ENCODE peak calls at places on chromosomes 3 and 15, in five cellular contexts. E is endodermal cell, J is GM23248, Z is thoracic aorta, U is psoas muscle. P is an unnamed sample.
A peak's percentile ranks its signal among the peaks of the same experiment; 100 is the strongest.

GRCh38 chr3:51974277-51974962 is 444 bp upstream of the ABHD14A start:
- DNase-seq in E (no peak), J (peak; percentile 58), Z (no peak), U (peak; percentile 70), P (peak; percentile 74)

GRCh38 chr3:53842436-53843194 is 3.6 kb downstream of the CHDH start:
- DNase-seq in E (peak; percentile 80), J (peak; percentile 57), Z (no peak), U (no peak), P (no peak)

GRCh38 chr3:17775073-17775472 is 32.6 kb upstream of the TBC1D5 start:
- DNase-seq in E (no peak), J (no peak), Z (no peak), U (no peak), P (no peak)

GRCh38 chr3:193782280-193782654 is 189.3 kb downstream of the OPA1 start:
- DNase-seq in E (peak; percentile 90), J (no peak), Z (no peak), U (no peak), P (peak; percentile 69)

GRCh38 chr3:128971421-128971820 is 22.5 kb downstream of the CFAP92 start:
- DNase-seq in E (no peak), J (peak; percentile 76), Z (no peak), U (no peak), P (no peak)

GRCh38 chr15:64842986-64843561 is 1.4 kb downstream of the PLEKHO2 start:
- DNase-seq in E (peak; percentile 67), J (peak; percentile 81), Z (no peak), U (peak; percentile 81), P (peak; percentile 80)

GRCh38 chr3:57840445-57840844 is 84.3 kb downstream of the SLMAP start:
- DNase-seq in E (no peak), J (no peak), Z (no peak), U (no peak), P (no peak)

GRCh38 chr3:160667452-160667851 is 9.5 kb upstream of the ARL14 start:
- DNase-seq in E (no peak), J (peak; percentile 55), Z (no peak), U (no peak), P (no peak)

GRCh38 chr3:133572158-133573053 is 1.1 kb upstream of the CDV3 start:
- DNase-seq in E (no peak), J (peak; percentile 50), Z (no peak), U (no peak), P (no peak)

GRCh38 chr3:150216041-150216811 is 191.9 kb upstream of the TSC22D2 start:
- DNase-seq in E (no peak), J (peak; percentile 50), Z (peak; percentile 35), U (peak; percentile 71), P (no peak)

GRCh38 chr15:60905587-60905986 is 323.5 kb downstream of the RORA start:
- DNase-seq in E (peak; percentile 73), J (no peak), Z (no peak), U (no peak), P (no peak)

GRCh38 chr3:172546105-172546504 is 22.9 kb upstream of the TNFSF10 start:
- DNase-seq in E (no peak), J (no peak), Z (no peak), U (no peak), P (no peak)

GRCh38 chr3:72891053-72891855 is 3.4 kb downstream of the GXYLT2 start:
- DNase-seq in E (no peak), J (peak; percentile 93), Z (no peak), U (no peak), P (no peak)

GRCh38 chr15:60328852-60329443 is 68.8 kb downstream of the ANXA2 start:
- DNase-seq in E (peak; percentile 66), J (peak; percentile 63), Z (no peak), U (no peak), P (no peak)

GRCh38 chr3:194537732-194538247 is 51.0 kb upstream of the ATP13A3 start:
- DNase-seq in E (no peak), J (peak; percentile 53), Z (no peak), U (no peak), P (no peak)

GRCh38 chr3:170355738-170356595 is 1.5 kb upstream of the SKIL start:
- DNase-seq in E (peak; percentile 72), J (peak; percentile 72), Z (no peak), U (no peak), P (peak; percentile 71)

GRCh38 chr3:185537369-185537970 is 14.9 kb downstream of the LIPH start:
- DNase-seq in E (no peak), J (peak; percentile 80), Z (peak; percentile 4), U (peak; percentile 58), P (no peak)

GRCh38 chr3:129261850-129262249 is 12.4 kb downstream of the COPG1 start:
- DNase-seq in E (no peak), J (no peak), Z (no peak), U (no peak), P (no peak)

GRCh38 chr15:81710328-81710727 is 335.5 kb downstream of the MEX3B start:
- DNase-seq in E (no peak), J (no peak), Z (no peak), U (no peak), P (no peak)

GRCh38 chr3:66224220-66224619 is 3.4 kb downstream of the SLC25A26 start:
- DNase-seq in E (no peak), J (no peak), Z (no peak), U (no peak), P (no peak)

GRCh38 chr15:39393575-39394335 is 187.1 kb upstream of the THBS1 start:
- DNase-seq in E (no peak), J (no peak), Z (no peak), U (no peak), P (no peak)

GRCh38 chr3:71759401-71759800 is 5.7 kb downstream of the GPR27 start:
- DNase-seq in E (no peak), J (no peak), Z (no peak), U (no peak), P (no peak)

GRCh38 chr3:183375787-183376186 is 52.6 kb downstream of the MCF2L2 start:
- DNase-seq in E (no peak), J (no peak), Z (no peak), U (no peak), P (no peak)

GRCh38 chr3:9066775-9067174 is 103.5 kb upstream of the RAD18 start:
- DNase-seq in E (no peak), J (no peak), Z (no peak), U (no peak), P (no peak)

GRCh38 chr3:78804251-78805037 is 963.4 kb downstream of the ROBO1 start:
- DNase-seq in E (no peak), J (peak; percentile 63), Z (no peak), U (no peak), P (no peak)

GRCh38 chr15:63401714-63402497 is 20.3 kb upstream of the CA12 start:
- DNase-seq in E (no peak), J (no peak), Z (no peak), U (no peak), P (no peak)

GRCh38 chr3:172648736-172649135 is 62.1 kb downstream of the NCEH1 start:
- DNase-seq in E (no peak), J (peak; percentile 60), Z (no peak), U (no peak), P (no peak)

GRCh38 chr3:50585919-50586762 is 16.8 kb downstream of the HEMK1 start:
- DNase-seq in E (no peak), J (no peak), Z (no peak), U (peak; percentile 40), P (no peak)

GRCh38 chr3:76324101-76324500 is 538.8 kb upstream of the ZNF717 start:
- DNase-seq in E (no peak), J (no peak), Z (no peak), U (no peak), P (no peak)

GRCh38 chr15:32952901-32953889 is 235.4 kb downstream of the GREM1 start:
- DNase-seq in E (peak; percentile 49), J (no peak), Z (no peak), U (no peak), P (no peak)

GRCh38 chr15:38088971-38089370 is 154.5 kb downstream of the TMCO5A start:
- DNase-seq in E (no peak), J (peak; percentile 12), Z (no peak), U (no peak), P (no peak)
- H3K4me1 ChIP-seq in E (no peaks in the 10 kb centered on the region), J (peaks cover 36% of the 10 kb centered on the region), Z (peaks cover 7% of the 10 kb centered on the region), U (no peaks in the 10 kb centered on the region), P (peaks cover 9% of the 10 kb centered on the region)

GRCh38 chr3:45966371-45966780 is 23.1 kb downstream of the CXCR6 start:
- DNase-seq in E (no peak), J (no peak), Z (no peak), U (peak; percentile 65), P (no peak)
- H3K27ac ChIP-seq in E (no peak overlapping the region), J (no peak overlapping the region), Z (peak overlapping the region; percentile 14), U (peak overlapping the region; percentile 99), P (peak overlapping the region; percentile 27)

DNA sequence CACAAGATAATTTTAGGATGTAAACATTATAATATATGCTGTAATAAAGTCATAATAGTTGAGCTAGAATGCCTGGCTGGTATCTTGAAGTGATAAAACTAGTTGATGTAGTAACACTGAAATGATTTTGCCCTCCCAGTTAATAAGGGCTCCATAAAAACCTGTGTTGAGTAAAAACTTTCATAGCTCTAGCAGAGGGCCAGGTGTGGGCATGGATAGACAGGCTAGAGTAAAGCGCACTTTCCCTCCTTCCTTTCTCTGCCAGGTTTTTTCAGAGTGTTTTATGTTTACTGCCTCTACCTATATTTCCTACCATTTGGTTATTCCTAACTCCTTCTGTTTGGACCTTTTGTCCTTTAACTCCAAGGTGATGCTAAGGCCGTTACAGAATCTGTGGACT is 25.3 kb downstream of the CHD2 start:
- DNase-seq in E (no peak), J (no peak), Z (no peak), U (no peak), P (no peak)
- H3K36me3 ChIP-seq in E (peaks cover 97% of the 10 kb centered on the region), J (peaks cover 61% of the 10 kb centered on the region), Z (peaks cover 45% of the 10 kb centered on the region), U (peaks cover 60% of the 10 kb centered on the region), P (peaks cover 63% of the 10 kb centered on the region)

GRCh38 chr3:15280853-15281532 is 51.4 kb downstream of the SH3BP5 start:
- DNase-seq in E (no peak), J (no peak), Z (no peak), U (no peak), P (no peak)
- H3K4me1 ChIP-seq in E (peaks cover 4% of the 10 kb centered on the region), J (peaks cover 9% of the 10 kb centered on the region), Z (no peaks in the 10 kb centered on the region), U (peaks cover 4% of the 10 kb centered on the region), P (peaks cover 9% of the 10 kb centered on the region)

GRCh38 chr3:119279844-119280243 is 14.3 kb upstream of the ARHGAP31 start:
- DNase-seq in E (no peak), J (no peak), Z (no peak), U (no peak), P (no peak)
- H3K27ac ChIP-seq in E (no peak overlapping the region), J (no peak overlapping the region), Z (peak overlapping the region; percentile 13), U (peak overlapping the region; percentile 50), P (peak overlapping the region; percentile 73)

DNA sequence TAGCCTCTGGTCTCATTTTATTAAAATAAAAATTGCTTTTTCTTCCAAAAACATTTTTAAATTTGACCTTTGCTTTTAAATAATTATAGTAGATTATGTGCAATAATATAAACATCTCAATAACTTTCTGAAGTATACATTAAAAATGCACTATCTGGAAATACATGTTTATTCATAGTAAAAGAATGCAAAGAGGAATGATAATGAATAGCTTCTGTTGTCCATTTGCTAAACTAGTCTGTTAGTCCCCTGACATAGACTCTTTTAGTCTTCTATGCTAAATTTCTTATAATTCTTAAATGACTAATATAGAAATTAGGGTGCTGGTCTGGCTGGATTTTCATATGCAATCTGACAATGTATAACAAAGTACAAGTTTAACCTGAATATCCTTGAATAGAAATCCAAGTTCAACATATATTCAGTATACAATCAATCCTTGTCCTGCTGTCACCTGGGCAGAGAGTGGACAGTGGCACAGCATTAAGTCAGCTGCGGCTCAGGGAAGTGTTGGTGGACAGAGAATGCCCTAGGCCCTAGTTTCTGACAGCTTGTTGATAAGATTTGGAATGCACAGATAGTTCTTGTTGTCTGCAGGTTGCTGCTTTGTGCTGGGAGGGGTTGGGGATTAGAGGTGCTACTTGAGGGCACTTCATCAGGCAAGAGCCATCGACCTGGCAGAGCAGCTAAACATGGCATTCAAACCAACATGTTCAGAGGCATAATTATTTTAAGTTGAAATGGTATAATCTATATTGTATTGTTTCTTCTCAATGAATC is 161.7 kb downstream of the MBNL1 start:
- DNase-seq in E (no peak), J (peak; percentile 43), Z (no peak), U (no peak), P (no peak)
- H3K36me3 ChIP-seq in E (no peaks in the 10 kb centered on the region), J (peaks cover 26% of the 10 kb centered on the region), Z (peaks cover 20% of the 10 kb centered on the region), U (peaks cover 33% of the 10 kb centered on the region), P (peaks cover 15% of the 10 kb centered on the region)